ENCODE peak calls at places on chromosome 2, in five cellular contexts. Y, X, T, Q and N are unnamed samples. For H3K27me3 and H3K4me1, the result is how much of the 10 kb centered on the place peaks cover.

GRCh38 chr2:19021721-19022120 is 336.7 kb downstream of the OSR1 start:
- DNase-seq in Y (no peak), Q (no peak), X (no peak), T (no peak), N (peak)

GRCh38 chr2:1990724-1991123 is 246.4 kb upstream of the PXDN start:
- DNase-seq in T (peak), Y (no peak), Q (no peak), X (peak), N (peak)

GRCh38 chr2:95305341-95306058 is 8.4 kb downstream of the KCNIP3 start:
- DNase-seq in X (peak), Q (peak), T (no peak), Y (peak), N (no peak)

GRCh38 chr2:216345846-216346245 is 26.4 kb downstream of the MARCHF4 start:
- DNase-seq in T (no peak), Q (no peak), Y (no peak), X (no peak), N (no peak)

GRCh38 chr2:149409506-149409905 is 79.1 kb downstream of the LYPD6 start:
- DNase-seq in Y (no peak), T (no peak), X (no peak), Q (no peak), N (no peak)

GRCh38 chr2:100876231-100876860 is 56.4 kb downstream of the NPAS2 start:
- DNase-seq in X (no peak), Y (no peak), T (no peak), Q (no peak), N (no peak)

GRCh38 chr2:141038341-141038740 is 1092.5 kb downstream of the LRP1B start:
- DNase-seq in Y (no peak), T (no peak), Q (no peak), X (no peak), N (no peak)

GRCh38 chr2:86372641-86373502 is 35.4 kb upstream of the REEP1 start:
- DNase-seq in Y (peak), X (no peak), Q (no peak), T (peak), N (peak)

GRCh38 chr2:60540054-60540453 is 13.4 kb downstream of the BCL11A start:
- DNase-seq in Y (peak), Q (no peak), X (no peak), T (no peak), N (no peak)

GRCh38 chr2:132668189-132668833 is 1.7 kb downstream of the LYPD1 start:
- DNase-seq in X (peak), Q (no peak), Y (no peak), T (no peak), N (peak)

GRCh38 chr2:48227617-48228344 is 302.2 kb upstream of the STON1 start:
- DNase-seq in Q (no peak), X (no peak), T (no peak), Y (no peak), N (no peak)

GRCh38 chr2:234555616-234556249 is 58.9 kb upstream of the ARL4C start:
- DNase-seq in Y (no peak), X (no peak), T (no peak), Q (no peak), N (no peak)

GRCh38 chr2:198096965-198097364 is 292.6 kb downstream of the PLCL1 start:
- DNase-seq in T (peak), X (no peak), Q (no peak), Y (no peak), N (no peak)

GRCh38 chr2:206275274-206276160 is 1.1 kb downstream of the ZDBF2 start:
- DNase-seq in Q (no peak), X (no peak), Y (no peak), T (no peak), N (no peak)

GRCh38 chr2:45928946-45929345 is 277.5 kb downstream of the PRKCE start:
- DNase-seq in Q (peak), T (peak), Y (no peak), X (peak), N (no peak)

GRCh38 chr2:170409164-170409535 is 231.2 kb downstream of the MYO3B start:
- DNase-seq in Y (peak), Q (peak), X (peak), T (peak), N (peak)

GRCh38 chr2:230447455-230448451 is 31.8 kb downstream of the SP100 start:
- DNase-seq in Q (no peak), T (no peak), Y (no peak), X (no peak), N (no peak)

GRCh38 chr2:223047260-223047761 is 4.7 kb upstream of the KCNE4 start:
- DNase-seq in X (no peak), Y (no peak), Q (no peak), T (no peak), N (peak)

GRCh38 chr2:8548065-8548870 is 133.6 kb upstream of the ID2 start:
- DNase-seq in Q (no peak), Y (no peak), X (no peak), T (no peak), N (no peak)

GRCh38 chr2:173613386-173613785 is 258.7 kb downstream of the CDCA7 start:
- DNase-seq in T (no peak), X (no peak), Y (no peak), Q (no peak), N (no peak)
- H3K27me3 ChIP-seq in T (under half), X (under half), Y (under half), Q (under half), N (half or more)

GRCh38 chr2:188572592-188572991 is 280.9 kb downstream of the GULP1 start:
- DNase-seq in T (no peak), Q (no peak), Y (no peak), X (no peak), N (no peak)

GRCh38 chr2:188570365-188570764 is 278.7 kb downstream of the GULP1 start:
- DNase-seq in T (no peak), Q (no peak), Y (no peak), X (no peak), N (no peak)

GRCh38 chr2:188571543-188571942 is 279.9 kb downstream of the GULP1 start:
- DNase-seq in X (no peak), Q (no peak), T (no peak), Y (no peak), N (no peak)

GRCh38 chr2:188576006-188576405 is 284.3 kb downstream of the GULP1 start:
- DNase-seq in T (no peak), Y (no peak), Q (no peak), X (no peak), N (no peak)

DNA sequence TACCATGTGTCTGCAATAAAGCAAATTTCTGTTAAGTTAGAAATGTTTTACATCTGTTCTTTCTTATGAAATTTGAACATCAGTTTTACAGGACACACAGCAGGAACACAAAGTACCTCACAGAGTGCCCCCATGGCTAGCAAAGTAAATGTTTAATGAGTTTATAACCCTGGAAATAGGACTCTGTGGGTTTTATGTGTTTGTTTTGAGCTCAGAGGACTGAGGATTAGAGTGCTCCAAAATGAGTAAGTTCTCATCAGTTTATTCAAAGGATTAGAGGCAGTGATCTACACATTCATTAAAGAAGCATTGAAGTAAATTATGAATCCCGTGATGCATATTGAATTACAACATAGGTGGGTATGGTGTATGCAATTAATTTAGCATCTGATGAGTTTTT is 281.8 kb downstream of the GULP1 start:
- DNase-seq in Y (peak), Q (no peak), T (no peak), X (no peak), N (peak)
- H3K4me3 ChIP-seq in Y (no peak), Q (no peak), T (no peak), X (no peak), N (no peak)

GRCh38 chr2:237407734-237408133 is 6.2 kb downstream of the COL6A3 start:
- DNase-seq in Q (no peak), T (no peak), X (peak), Y (no peak), N (no peak)

GRCh38 chr2:237405605-237406004 is 8.4 kb downstream of the COL6A3 start:
- DNase-seq in T (no peak), X (no peak), Q (no peak), Y (no peak), N (no peak)

GRCh38 chr2:237403024-237403882 is 10.7 kb downstream of the COL6A3 start:
- DNase-seq in X (no peak), T (no peak), Y (no peak), Q (no peak), N (no peak)

GRCh38 chr2:237405006-237405559 is 8.9 kb downstream of the COL6A3 start:
- DNase-seq in T (no peak), Y (no peak), X (no peak), Q (no peak), N (no peak)

GRCh38 chr2:237404413-237404812 is 9.6 kb downstream of the COL6A3 start:
- DNase-seq in Y (no peak), Q (no peak), X (no peak), T (no peak), N (no peak)
- H3K4me1 ChIP-seq in Y (under half), Q (under half), X (under half), T (under half), N (under half)

GRCh38 chr2:242031481-242032019 is 162.0 kb downstream of the RTP5 start:
- DNase-seq in Q (peak), T (no peak), X (no peak), Y (no peak), N (no peak)
- H3K27me3 ChIP-seq in Q (under half), T (under half), X (under half), Y (under half), N (under half)

GRCh38 chr2:111702809-111703196 is 181.2 kb downstream of the ANAPC1 start:
- DNase-seq in T (no peak), Q (peak), X (no peak), Y (no peak), N (no peak)
- H3K4me3 ChIP-seq in T (no peak), Q (no peak), X (no peak), Y (no peak), N (no peak)

GRCh38 chr2:199484927-199485326 is 27.2 kb upstream of the SATB2 start:
- DNase-seq in Q (no peak), X (no peak), T (no peak), Y (no peak), N (peak)

GRCh38 chr2:199477277-199477834 is 19.6 kb upstream of the SATB2 start:
- DNase-seq in X (no peak), T (no peak), Y (no peak), Q (no peak), N (no peak)

GRCh38 chr2:199485732-199486335 is 28.1 kb upstream of the SATB2 start:
- DNase-seq in T (no peak), Q (no peak), X (no peak), Y (peak), N (peak)

GRCh38 chr2:199480966-199481365 is 23.2 kb upstream of the SATB2 start:
- DNase-seq in Y (no peak), T (no peak), X (no peak), Q (no peak), N (no peak)
- H3K4me1 ChIP-seq in Y (under half), T (under half), X (under half), Q (under half), N (under half)

GRCh38 chr2:228848638-228849037 is 422.4 kb downstream of the PID1 start:
- DNase-seq in Y (no peak), T (no peak), Q (no peak), X (no peak), N (no peak)

GRCh38 chr2:228841877-228842276 is 429.2 kb downstream of the PID1 start:
- DNase-seq in Y (no peak), X (no peak), Q (no peak), T (no peak), N (no peak)

GRCh38 chr2:228847684-228848083 is 423.4 kb downstream of the PID1 start:
- DNase-seq in Q (no peak), X (no peak), T (no peak), Y (no peak), N (no peak)

GRCh38 chr2:228845162-228845910 is 425.8 kb downstream of the PID1 start:
- DNase-seq in Q (no peak), X (no peak), Y (no peak), T (no peak), N (no peak)

DNA sequence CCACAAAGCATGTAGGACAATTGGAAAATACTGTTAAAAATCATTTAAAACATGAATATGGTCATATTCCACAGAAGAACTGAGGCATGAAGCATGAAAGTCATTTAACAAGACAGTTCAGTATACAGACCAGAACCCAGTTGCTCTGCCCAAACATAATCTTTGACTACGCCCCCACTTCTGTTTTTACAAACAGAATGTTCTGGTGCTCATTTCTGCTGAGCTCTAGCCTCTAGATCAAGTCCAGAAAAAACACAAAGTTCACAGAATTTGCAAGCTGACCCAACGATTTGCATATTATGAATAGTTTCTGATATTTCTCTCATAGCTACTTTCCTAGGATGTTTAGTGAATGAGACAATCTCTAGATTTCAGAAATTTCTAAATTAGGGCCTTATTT is 424.9 kb downstream of the PID1 start:
- DNase-seq in Y (no peak), X (no peak), Q (no peak), T (no peak), N (no peak)
- H3K27me3 ChIP-seq in Y (under half), X (under half), Q (under half), T (under half), N (under half)